ENCODE peak calls at places on chromosome 16, in seven cellular contexts. One of them, this sample, is unnamed.

GRCh38 chr16:70432800-70433455 is 6.0 kb downstream of the ST3GAL2 start:
- DNase-seq in heart right ventricle: no peak
- DNase-seq in suprapubic skin: no peak
- DNase-seq in cardiac muscle cell: peak; percentile 59
- DNase-seq in tibial nerve: no peak
- DNase-seq in IMR-90: no peak
- DNase-seq in CD8-positive, alpha-beta T cell: no peak
- DNase-seq in this sample: no peak

GRCh38 chr16:5442986-5443385 is 345.4 kb upstream of the EEF2KMT start:
- DNase-seq in heart right ventricle: no peak
- DNase-seq in suprapubic skin: no peak
- DNase-seq in cardiac muscle cell: no peak
- DNase-seq in tibial nerve: no peak
- DNase-seq in IMR-90: no peak
- DNase-seq in CD8-positive, alpha-beta T cell: no peak
- DNase-seq in this sample: no peak

GRCh38 chr16:85187002-85187401 is 74.7 kb upstream of the CIBAR2 start:
- DNase-seq in heart right ventricle: no peak
- DNase-seq in suprapubic skin: no peak
- DNase-seq in cardiac muscle cell: no peak
- DNase-seq in tibial nerve: no peak
- DNase-seq in IMR-90: peak; percentile 89
- DNase-seq in CD8-positive, alpha-beta T cell: no peak
- DNase-seq in this sample: peak; percentile 84

GRCh38 chr16:29662729-29663019 is 373 bp upstream of the SPN start:
- DNase-seq in heart right ventricle: no peak
- DNase-seq in suprapubic skin: no peak
- DNase-seq in cardiac muscle cell: no peak
- DNase-seq in tibial nerve: no peak
- DNase-seq in IMR-90: no peak
- DNase-seq in CD8-positive, alpha-beta T cell: no peak
- DNase-seq in this sample: no peak

GRCh38 chr16:19127205-19127604 is 13.4 kb downstream of the ITPRIPL2 start:
- DNase-seq in heart right ventricle: no peak
- DNase-seq in suprapubic skin: no peak
- DNase-seq in cardiac muscle cell: no peak
- DNase-seq in tibial nerve: no peak
- DNase-seq in IMR-90: no peak
- DNase-seq in CD8-positive, alpha-beta T cell: no peak
- DNase-seq in this sample: no peak

GRCh38 chr16:16111639-16112038 is 111.7 kb downstream of the ABCC6 start:
- DNase-seq in heart right ventricle: no peak
- DNase-seq in suprapubic skin: no peak
- DNase-seq in cardiac muscle cell: no peak
- DNase-seq in tibial nerve: no peak
- DNase-seq in IMR-90: no peak
- DNase-seq in CD8-positive, alpha-beta T cell: no peak
- DNase-seq in this sample: no peak

GRCh38 chr16:15792563-15792971 is 64.3 kb downstream of the MYH11 start:
- DNase-seq in heart right ventricle: no peak
- DNase-seq in suprapubic skin: no peak
- DNase-seq in cardiac muscle cell: no peak
- DNase-seq in tibial nerve: no peak
- DNase-seq in IMR-90: no peak
- DNase-seq in CD8-positive, alpha-beta T cell: no peak
- DNase-seq in this sample: peak; percentile 73

GRCh38 chr16:69865701-69866100 is 85.4 kb upstream of the CLEC18A start:
- DNase-seq in heart right ventricle: peak; percentile 23
- DNase-seq in suprapubic skin: no peak
- DNase-seq in cardiac muscle cell: peak; percentile 94
- DNase-seq in tibial nerve: no peak
- DNase-seq in IMR-90: peak; percentile 90
- DNase-seq in CD8-positive, alpha-beta T cell: no peak
- DNase-seq in this sample: no peak

GRCh38 chr16:86519649-86520316 is 9.5 kb downstream of the FOXF1 start:
- DNase-seq in heart right ventricle: peak; percentile 40
- DNase-seq in suprapubic skin: no peak
- DNase-seq in cardiac muscle cell: peak; percentile 59
- DNase-seq in tibial nerve: peak; percentile 60
- DNase-seq in IMR-90: peak; percentile 77
- DNase-seq in CD8-positive, alpha-beta T cell: peak; percentile 16
- DNase-seq in this sample: peak; percentile 89

GRCh38 chr16:11407047-11407982 is 62.1 kb downstream of the RMI2 start:
- DNase-seq in heart right ventricle: peak; percentile 58
- DNase-seq in suprapubic skin: no peak
- DNase-seq in cardiac muscle cell: peak; percentile 84
- DNase-seq in tibial nerve: peak; percentile 91
- DNase-seq in IMR-90: peak; percentile 77
- DNase-seq in CD8-positive, alpha-beta T cell: peak; percentile 37
- DNase-seq in this sample: peak; percentile 82

GRCh38 chr16:11406177-11406560 is 60.9 kb downstream of the RMI2 start:
- DNase-seq in heart right ventricle: no peak
- DNase-seq in suprapubic skin: no peak
- DNase-seq in cardiac muscle cell: no peak
- DNase-seq in tibial nerve: no peak
- DNase-seq in IMR-90: no peak
- DNase-seq in CD8-positive, alpha-beta T cell: no peak
- DNase-seq in this sample: no peak

GRCh38 chr16:11404608-11405007 is 59.3 kb downstream of the RMI2 start:
- DNase-seq in heart right ventricle: no peak
- DNase-seq in suprapubic skin: no peak
- DNase-seq in cardiac muscle cell: no peak
- DNase-seq in tibial nerve: no peak
- DNase-seq in IMR-90: no peak
- DNase-seq in CD8-positive, alpha-beta T cell: no peak
- DNase-seq in this sample: no peak

GRCh38 chr16:11403920-11404319 is 58.7 kb downstream of the RMI2 start:
- DNase-seq in heart right ventricle: no peak
- DNase-seq in suprapubic skin: no peak
- DNase-seq in cardiac muscle cell: no peak
- DNase-seq in tibial nerve: no peak
- DNase-seq in IMR-90: no peak
- DNase-seq in CD8-positive, alpha-beta T cell: no peak
- DNase-seq in this sample: no peak

GRCh38 chr16:11405331-11406176 is 60.3 kb downstream of the RMI2 start:
- DNase-seq in heart right ventricle: no peak
- DNase-seq in suprapubic skin: no peak
- DNase-seq in cardiac muscle cell: peak; percentile 36
- DNase-seq in tibial nerve: peak; percentile 23
- DNase-seq in IMR-90: peak; percentile 8
- DNase-seq in CD8-positive, alpha-beta T cell: no peak
- DNase-seq in this sample: no peak
- TF ChIP-seq CTCF in heart right ventricle: peak; percentile 50
- TF ChIP-seq CTCF in suprapubic skin: no peak
- TF ChIP-seq CTCF in cardiac muscle cell: peak; percentile 73
- TF ChIP-seq CTCF in tibial nerve: peak; percentile 18
- TF ChIP-seq CTCF in IMR-90: peak; percentile 57
- TF ChIP-seq CTCF in CD8-positive, alpha-beta T cell: peak; percentile 30
- TF ChIP-seq CTCF in this sample: no peak

DNA sequence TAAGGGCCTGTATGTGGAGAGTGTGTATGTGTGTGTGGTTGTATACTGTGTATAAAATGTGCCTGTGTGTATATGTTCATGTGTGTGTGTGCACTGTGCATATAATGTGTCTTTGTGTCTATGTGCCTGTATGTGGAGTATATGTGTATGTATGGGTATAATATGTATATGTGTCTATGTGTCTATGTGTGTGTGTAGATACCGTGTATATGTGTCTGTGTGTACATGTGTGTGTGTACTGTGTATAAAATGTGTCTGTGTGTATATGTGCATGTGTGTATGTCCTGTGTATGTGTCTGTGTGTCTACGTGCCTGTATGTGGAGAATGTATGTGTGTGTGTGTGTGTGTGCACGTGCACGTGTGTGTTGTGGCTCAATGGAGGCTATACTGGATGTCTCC is 200.4 kb upstream of the ZFHX3 start:
- DNase-seq in heart right ventricle: no peak
- DNase-seq in suprapubic skin: no peak
- DNase-seq in cardiac muscle cell: no peak
- DNase-seq in tibial nerve: no peak
- DNase-seq in IMR-90: no peak
- DNase-seq in CD8-positive, alpha-beta T cell: no peak
- DNase-seq in this sample: no peak
- H3K4me1 ChIP-seq in heart right ventricle: no peaks in the 10 kb centered on the region
- H3K4me1 ChIP-seq in suprapubic skin: no peaks in the 10 kb centered on the region
- H3K4me1 ChIP-seq in cardiac muscle cell: no peaks in the 10 kb centered on the region
- H3K4me1 ChIP-seq in tibial nerve: no peaks in the 10 kb centered on the region
- H3K4me1 ChIP-seq in IMR-90: no peaks in the 10 kb centered on the region
- H3K4me1 ChIP-seq in CD8-positive, alpha-beta T cell: no peaks in the 10 kb centered on the region
- H3K4me1 ChIP-seq in this sample: no peaks in the 10 kb centered on the region

GRCh38 chr16:57283214-57283955 is 1.1 kb downstream of the PLLP start:
- DNase-seq in heart right ventricle: no peak
- DNase-seq in suprapubic skin: peak; percentile 60
- DNase-seq in cardiac muscle cell: no peak
- DNase-seq in tibial nerve: no peak
- DNase-seq in IMR-90: no peak
- DNase-seq in CD8-positive, alpha-beta T cell: no peak
- DNase-seq in this sample: peak; percentile 53
- H3K4me3 ChIP-seq in heart right ventricle: no peak overlapping the region
- H3K4me3 ChIP-seq in suprapubic skin: peak overlapping the region; percentile 60
- H3K4me3 ChIP-seq in cardiac muscle cell: peak overlapping the region; percentile 46
- H3K4me3 ChIP-seq in tibial nerve: peak overlapping the region; percentile 58
- H3K4me3 ChIP-seq in IMR-90: no peak overlapping the region
- H3K4me3 ChIP-seq in CD8-positive, alpha-beta T cell: peak overlapping the region; percentile 50
- H3K4me3 ChIP-seq in this sample: no peak overlapping the region

DNA sequence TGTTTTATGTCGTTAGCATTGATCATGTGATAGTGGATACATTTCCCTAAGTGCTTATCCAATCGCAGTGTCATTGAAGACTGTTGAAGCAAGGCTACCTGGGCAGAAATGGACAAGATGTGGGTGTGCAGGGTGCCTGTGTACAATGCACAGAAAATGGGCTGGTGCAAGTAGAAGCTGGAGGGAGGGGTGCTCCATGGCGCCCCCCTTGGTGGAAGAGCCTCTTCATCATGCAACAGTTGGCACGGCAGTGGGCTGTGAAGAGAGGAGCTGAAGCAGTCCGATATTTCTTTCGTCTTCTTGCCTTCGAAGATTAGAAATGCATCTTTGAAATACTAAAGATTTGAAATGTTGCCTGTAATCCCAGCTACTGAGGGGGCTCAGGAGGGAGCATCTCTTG is 100.5 kb downstream of the PLCG2 start:
- DNase-seq in heart right ventricle: no peak
- DNase-seq in suprapubic skin: no peak
- DNase-seq in cardiac muscle cell: no peak
- DNase-seq in tibial nerve: no peak
- DNase-seq in IMR-90: no peak
- DNase-seq in CD8-positive, alpha-beta T cell: no peak
- DNase-seq in this sample: no peak
- TF ChIP-seq CTCF in heart right ventricle: no peak
- TF ChIP-seq CTCF in suprapubic skin: no peak
- TF ChIP-seq CTCF in cardiac muscle cell: peak; percentile 7
- TF ChIP-seq CTCF in tibial nerve: no peak
- TF ChIP-seq CTCF in IMR-90: no peak
- TF ChIP-seq CTCF in CD8-positive, alpha-beta T cell: no peak
- TF ChIP-seq CTCF in this sample: no peak

GRCh38 chr16:67474551-67474950 is 6.4 kb downstream of the ATP6V0D1 start:
- DNase-seq in heart right ventricle: no peak
- DNase-seq in suprapubic skin: no peak
- DNase-seq in cardiac muscle cell: no peak
- DNase-seq in tibial nerve: no peak
- DNase-seq in IMR-90: no peak
- DNase-seq in CD8-positive, alpha-beta T cell: no peak
- DNase-seq in this sample: no peak
- H3K4me1 ChIP-seq in heart right ventricle: peaks cover 10% of the 10 kb centered on the region
- H3K4me1 ChIP-seq in suprapubic skin: peaks cover 60% of the 10 kb centered on the region
- H3K4me1 ChIP-seq in cardiac muscle cell: peaks cover 10% of the 10 kb centered on the region
- H3K4me1 ChIP-seq in tibial nerve: peaks cover 12% of the 10 kb centered on the region
- H3K4me1 ChIP-seq in IMR-90: peaks cover 3% of the 10 kb centered on the region
- H3K4me1 ChIP-seq in CD8-positive, alpha-beta T cell: peaks cover 7% of the 10 kb centered on the region
- H3K4me1 ChIP-seq in this sample: no peaks in the 10 kb centered on the region

DNA sequence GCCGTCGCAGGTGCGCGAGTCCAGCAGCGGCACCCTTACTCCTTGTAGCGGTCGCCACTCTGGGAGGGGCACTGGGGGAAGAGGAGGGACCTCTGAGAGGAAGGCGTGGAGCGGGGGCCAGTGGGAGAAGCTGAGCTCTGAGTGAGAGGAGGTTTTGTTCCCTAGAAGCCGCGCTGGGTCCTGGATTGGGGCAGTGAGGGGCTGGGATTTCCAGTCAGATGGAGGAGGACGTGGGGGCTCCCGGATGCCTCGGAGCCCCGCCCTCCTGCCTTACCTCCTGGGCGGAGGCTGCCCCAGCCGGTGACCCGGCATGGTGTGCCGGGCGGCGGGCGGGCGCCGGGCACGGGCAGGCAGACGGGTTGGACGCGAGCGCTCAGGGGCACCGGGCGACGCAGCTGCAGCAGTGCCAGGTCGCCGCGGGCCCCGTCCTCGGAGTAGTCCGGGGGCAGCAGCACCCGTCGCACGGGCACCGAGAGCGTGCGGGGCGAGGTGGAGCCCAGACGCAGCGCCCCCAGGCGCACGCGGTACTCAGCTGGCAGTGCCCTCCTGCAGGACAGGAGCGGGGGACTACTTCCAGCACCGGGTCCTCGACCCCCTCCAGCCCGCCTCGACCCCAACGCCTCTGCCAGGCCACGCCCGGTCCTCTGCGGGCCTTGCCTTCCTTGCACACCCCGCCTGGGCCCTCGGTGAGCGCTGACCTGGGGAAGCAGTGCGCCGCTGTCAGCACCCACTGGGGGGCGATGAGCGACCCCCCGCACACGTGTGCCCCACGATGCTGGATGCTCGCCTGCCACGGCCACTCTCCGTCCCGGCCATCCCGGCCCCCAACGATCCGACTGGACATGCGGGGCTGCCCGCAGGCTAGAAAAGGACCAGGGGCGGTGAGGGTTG is 2.0 kb downstream of the PRSS33 start:
- DNase-seq in heart right ventricle: no peak
- DNase-seq in suprapubic skin: peak; percentile 59
- DNase-seq in cardiac muscle cell: no peak
- DNase-seq in tibial nerve: no peak
- DNase-seq in IMR-90: no peak
- DNase-seq in CD8-positive, alpha-beta T cell: no peak
- DNase-seq in this sample: peak; percentile 61
- H3K4me3 ChIP-seq in heart right ventricle: no peak overlapping the region
- H3K4me3 ChIP-seq in suprapubic skin: peak overlapping the region; percentile 47
- H3K4me3 ChIP-seq in cardiac muscle cell: no peak overlapping the region
- H3K4me3 ChIP-seq in tibial nerve: peak overlapping the region; percentile 15
- H3K4me3 ChIP-seq in IMR-90: no peak overlapping the region
- H3K4me3 ChIP-seq in CD8-positive, alpha-beta T cell: peak overlapping the region; percentile 46
- H3K4me3 ChIP-seq in this sample: peak overlapping the region; percentile 31

DNA sequence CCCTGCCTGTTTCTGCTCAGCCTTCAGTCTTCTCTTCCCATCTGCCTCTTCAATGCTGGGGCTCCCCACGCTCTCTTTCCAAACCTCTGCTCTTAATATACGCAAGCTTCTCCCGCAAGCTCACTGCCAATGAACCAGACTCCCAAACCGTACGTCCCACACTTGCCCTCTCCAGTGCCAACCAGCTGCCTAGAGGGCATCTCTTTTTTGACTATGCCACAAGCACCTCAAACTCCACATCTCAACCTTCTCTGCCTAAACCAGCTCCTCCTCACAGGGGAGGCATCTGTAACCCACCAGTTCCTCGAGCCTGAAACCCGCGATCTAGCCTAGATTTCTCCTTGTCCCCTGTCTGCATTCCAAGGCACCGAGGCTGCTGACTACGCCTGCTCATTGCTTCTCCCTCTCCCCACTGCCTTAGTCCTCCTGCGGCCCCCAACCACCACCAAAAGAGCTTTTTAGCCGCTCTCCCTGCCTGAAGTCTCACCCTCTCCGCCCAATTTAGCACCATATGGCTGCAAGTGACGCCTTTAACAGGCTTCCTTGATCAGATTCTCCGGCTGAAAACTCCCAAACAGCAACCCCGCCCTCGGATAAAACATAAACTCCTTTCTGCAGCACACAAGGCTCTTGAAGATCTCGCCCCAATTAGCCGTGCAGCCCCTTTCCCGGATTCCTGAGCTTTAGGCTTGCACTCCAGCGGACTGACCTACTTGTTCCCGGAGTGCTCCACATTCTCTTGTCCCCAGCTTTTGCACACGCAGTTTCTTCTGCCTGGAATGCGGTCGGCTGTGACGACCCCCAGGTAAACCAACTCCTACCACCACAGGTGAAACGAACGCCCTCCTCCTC is 1.5 kb downstream of the GGA2 start:
- DNase-seq in heart right ventricle: no peak
- DNase-seq in suprapubic skin: no peak
- DNase-seq in cardiac muscle cell: peak; percentile 17
- DNase-seq in tibial nerve: no peak
- DNase-seq in IMR-90: no peak
- DNase-seq in CD8-positive, alpha-beta T cell: no peak
- DNase-seq in this sample: no peak
- TF ChIP-seq CTCF in heart right ventricle: no peak
- TF ChIP-seq CTCF in suprapubic skin: no peak
- TF ChIP-seq CTCF in cardiac muscle cell: no peak
- TF ChIP-seq CTCF in tibial nerve: no peak
- TF ChIP-seq CTCF in IMR-90: no peak
- TF ChIP-seq CTCF in CD8-positive, alpha-beta T cell: no peak
- TF ChIP-seq CTCF in this sample: no peak